ENCODE peak calls at places on chromosomes 13 and 19, in six cellular contexts. One of them, this sample, is unnamed.

GRCh38 chr19:48511800-48512503 is at the start of gene LMTK3:
- DNase-seq in body of pancreas: no peak
- DNase-seq in IMR-90: peak; percentile 56
- DNase-seq in mammary epithelial cell: no peak
- DNase-seq in tibial nerve: no peak
- DNase-seq in DND-41: peak; percentile 81
- DNase-seq in this sample: peak; percentile 81

GRCh38 chr19:15394426-15394825 is 14.8 kb upstream of the AKAP8 start:
- DNase-seq in body of pancreas: no peak
- DNase-seq in IMR-90: no peak
- DNase-seq in mammary epithelial cell: no peak
- DNase-seq in tibial nerve: no peak
- DNase-seq in DND-41: no peak
- DNase-seq in this sample: no peak

GRCh38 chr13:99855516-99855915 is 116.1 kb downstream of the ZIC5 start:
- DNase-seq in body of pancreas: no peak
- DNase-seq in IMR-90: no peak
- DNase-seq in mammary epithelial cell: no peak
- DNase-seq in tibial nerve: no peak
- DNase-seq in DND-41: no peak
- DNase-seq in this sample: no peak

GRCh38 chr19:15538774-15539173 is 30.4 kb downstream of the CYP4F22 start:
- DNase-seq in body of pancreas: no peak
- DNase-seq in IMR-90: peak; percentile 4
- DNase-seq in mammary epithelial cell: no peak
- DNase-seq in tibial nerve: no peak
- DNase-seq in DND-41: peak; percentile 34
- DNase-seq in this sample: no peak

GRCh38 chr13:99086149-99086868 is 108.4 kb upstream of the DOCK9 start:
- DNase-seq in body of pancreas: peak; percentile 62
- DNase-seq in IMR-90: peak; percentile 47
- DNase-seq in mammary epithelial cell: peak; percentile 64
- DNase-seq in tibial nerve: no peak
- DNase-seq in DND-41: peak; percentile 70
- DNase-seq in this sample: peak; percentile 69

GRCh38 chr19:13366529-13367143 is 139.6 kb downstream of the CACNA1A start:
- DNase-seq in body of pancreas: no peak
- DNase-seq in IMR-90: peak; percentile 31
- DNase-seq in mammary epithelial cell: peak; percentile 5
- DNase-seq in tibial nerve: no peak
- DNase-seq in DND-41: no peak
- DNase-seq in this sample: no peak

GRCh38 chr19:7983286-7983950 is 22.0 kb downstream of the ELAVL1 start:
- DNase-seq in body of pancreas: no peak
- DNase-seq in IMR-90: no peak
- DNase-seq in mammary epithelial cell: no peak
- DNase-seq in tibial nerve: no peak
- DNase-seq in DND-41: no peak
- DNase-seq in this sample: no peak

GRCh38 chr19:38669532-38669931 is 22.1 kb downstream of the ACTN4 start:
- DNase-seq in body of pancreas: no peak
- DNase-seq in IMR-90: no peak
- DNase-seq in mammary epithelial cell: no peak
- DNase-seq in tibial nerve: no peak
- DNase-seq in DND-41: peak; percentile 30
- DNase-seq in this sample: peak; percentile 28

GRCh38 chr19:47035495-47036232 is 12.8 kb downstream of the TMEM160 start:
- DNase-seq in body of pancreas: peak; percentile 92
- DNase-seq in IMR-90: peak; percentile 73
- DNase-seq in mammary epithelial cell: peak; percentile 90
- DNase-seq in tibial nerve: peak; percentile 74
- DNase-seq in DND-41: peak; percentile 96
- DNase-seq in this sample: peak; percentile 91

GRCh38 chr13:75514080-75515040 is 23.3 kb downstream of the COMMD6 start:
- DNase-seq in body of pancreas: no peak
- DNase-seq in IMR-90: peak; percentile 56
- DNase-seq in mammary epithelial cell: no peak
- DNase-seq in tibial nerve: no peak
- DNase-seq in DND-41: no peak
- DNase-seq in this sample: no peak

GRCh38 chr13:37960427-37960826 is 90.9 kb upstream of the TRPC4 start:
- DNase-seq in body of pancreas: no peak
- DNase-seq in IMR-90: peak; percentile 1
- DNase-seq in mammary epithelial cell: no peak
- DNase-seq in tibial nerve: no peak
- DNase-seq in DND-41: no peak
- DNase-seq in this sample: no peak

GRCh38 chr13:99320693-99321481 is 13.7 kb upstream of the GPR183 start:
- DNase-seq in body of pancreas: no peak
- DNase-seq in IMR-90: peak; percentile 88
- DNase-seq in mammary epithelial cell: peak; percentile 81
- DNase-seq in tibial nerve: no peak
- DNase-seq in DND-41: no peak
- DNase-seq in this sample: no peak

GRCh38 chr13:74133657-74134201 is 475 bp downstream of the KLF12 start:
- DNase-seq in body of pancreas: peak; percentile 59
- DNase-seq in IMR-90: peak; percentile 95
- DNase-seq in mammary epithelial cell: peak; percentile 72
- DNase-seq in tibial nerve: peak; percentile 69
- DNase-seq in DND-41: peak; percentile 95
- DNase-seq in this sample: peak; percentile 84

GRCh38 chr13:112683581-112683980 is 6.3 kb upstream of the ATP11A start:
- DNase-seq in body of pancreas: no peak
- DNase-seq in IMR-90: no peak
- DNase-seq in mammary epithelial cell: no peak
- DNase-seq in tibial nerve: no peak
- DNase-seq in DND-41: no peak
- DNase-seq in this sample: no peak

GRCh38 chr19:11111771-11112144 is 22.5 kb downstream of the LDLR start:
- DNase-seq in body of pancreas: no peak
- DNase-seq in IMR-90: no peak
- DNase-seq in mammary epithelial cell: no peak
- DNase-seq in tibial nerve: no peak
- DNase-seq in DND-41: no peak
- DNase-seq in this sample: no peak

GRCh38 chr13:110411316-110412105 is 104.4 kb downstream of the COL4A2 start:
- DNase-seq in body of pancreas: no peak
- DNase-seq in IMR-90: no peak
- DNase-seq in mammary epithelial cell: no peak
- DNase-seq in tibial nerve: no peak
- DNase-seq in DND-41: no peak
- DNase-seq in this sample: no peak

GRCh38 chr19:44613295-44614168 is at the start of gene IGSF23:
- DNase-seq in body of pancreas: no peak
- DNase-seq in IMR-90: no peak
- DNase-seq in mammary epithelial cell: no peak
- DNase-seq in tibial nerve: no peak
- DNase-seq in DND-41: no peak
- DNase-seq in this sample: no peak

GRCh38 chr19:14056741-14057356 is 5.0 kb downstream of the PALM3 start:
- DNase-seq in body of pancreas: no peak
- DNase-seq in IMR-90: no peak
- DNase-seq in mammary epithelial cell: no peak
- DNase-seq in tibial nerve: no peak
- DNase-seq in DND-41: no peak
- DNase-seq in this sample: no peak

GRCh38 chr19:49744946-49745381 is 18.1 kb downstream of the TSKS start:
- DNase-seq in body of pancreas: no peak
- DNase-seq in IMR-90: no peak
- DNase-seq in mammary epithelial cell: no peak
- DNase-seq in tibial nerve: no peak
- DNase-seq in DND-41: no peak
- DNase-seq in this sample: no peak

GRCh38 chr13:35478384-35479222 is 2.1 kb upstream of the MAB21L1 start:
- DNase-seq in body of pancreas: no peak
- DNase-seq in IMR-90: no peak
- DNase-seq in mammary epithelial cell: no peak
- DNase-seq in tibial nerve: no peak
- DNase-seq in DND-41: no peak
- DNase-seq in this sample: no peak

GRCh38 chr13:105497597-105497996 is 1037.9 kb downstream of the EFNB2 start:
- DNase-seq in body of pancreas: no peak
- DNase-seq in IMR-90: no peak
- DNase-seq in mammary epithelial cell: no peak
- DNase-seq in tibial nerve: no peak
- DNase-seq in DND-41: no peak
- DNase-seq in this sample: no peak

GRCh38 chr19:11322269-11323024 is 17.0 kb downstream of the RAB3D start:
- DNase-seq in body of pancreas: no peak
- DNase-seq in IMR-90: peak; percentile 37
- DNase-seq in mammary epithelial cell: no peak
- DNase-seq in tibial nerve: no peak
- DNase-seq in DND-41: peak; percentile 45
- DNase-seq in this sample: no peak

GRCh38 chr19:55545913-55546495 is 661 bp upstream of the SBK3 start:
- DNase-seq in body of pancreas: no peak
- DNase-seq in IMR-90: no peak
- DNase-seq in mammary epithelial cell: no peak
- DNase-seq in tibial nerve: no peak
- DNase-seq in DND-41: no peak
- DNase-seq in this sample: no peak

GRCh38 chr13:48069573-48069972 is 25.3 kb downstream of the MED4 start:
- DNase-seq in body of pancreas: no peak
- DNase-seq in IMR-90: no peak
- DNase-seq in mammary epithelial cell: no peak
- DNase-seq in tibial nerve: no peak
- DNase-seq in DND-41: no peak
- DNase-seq in this sample: no peak

GRCh38 chr13:90997951-90998350 is 349.5 kb upstream of the MIR17HG start:
- DNase-seq in body of pancreas: no peak
- DNase-seq in IMR-90: no peak
- DNase-seq in mammary epithelial cell: no peak
- DNase-seq in tibial nerve: no peak
- DNase-seq in DND-41: no peak
- DNase-seq in this sample: no peak

GRCh38 chr13:35159041-35159440 is 217.0 kb downstream of the NBEA start:
- DNase-seq in body of pancreas: no peak
- DNase-seq in IMR-90: no peak
- DNase-seq in mammary epithelial cell: no peak
- DNase-seq in tibial nerve: no peak
- DNase-seq in DND-41: no peak
- DNase-seq in this sample: no peak

GRCh38 chr13:33080962-33081655 is 64.9 kb downstream of the KL start:
- DNase-seq in body of pancreas: no peak
- DNase-seq in IMR-90: no peak
- DNase-seq in mammary epithelial cell: no peak
- DNase-seq in tibial nerve: no peak
- DNase-seq in DND-41: no peak
- DNase-seq in this sample: no peak

GRCh38 chr13:73416093-73416492 is 357.3 kb downstream of the KLF5 start:
- DNase-seq in body of pancreas: no peak
- DNase-seq in IMR-90: no peak
- DNase-seq in mammary epithelial cell: no peak
- DNase-seq in tibial nerve: no peak
- DNase-seq in DND-41: no peak
- DNase-seq in this sample: no peak

GRCh38 chr13:109196896-109197295 is 567.5 kb downstream of the MYO16 start:
- DNase-seq in body of pancreas: no peak
- DNase-seq in IMR-90: no peak
- DNase-seq in mammary epithelial cell: no peak
- DNase-seq in tibial nerve: no peak
- DNase-seq in DND-41: no peak
- DNase-seq in this sample: no peak

GRCh38 chr19:19602136-19602712 is 16.3 kb downstream of the PBX4 start:
- DNase-seq in body of pancreas: no peak
- DNase-seq in IMR-90: no peak
- DNase-seq in mammary epithelial cell: no peak
- DNase-seq in tibial nerve: no peak
- DNase-seq in DND-41: no peak
- DNase-seq in this sample: no peak

GRCh38 chr19:19610376-19611240 is 7.9 kb downstream of the PBX4 start:
- DNase-seq in body of pancreas: no peak
- DNase-seq in IMR-90: peak; percentile 18
- DNase-seq in mammary epithelial cell: no peak
- DNase-seq in tibial nerve: no peak
- DNase-seq in DND-41: no peak
- DNase-seq in this sample: no peak

GRCh38 chr19:19602713-19603320 is 15.7 kb downstream of the PBX4 start:
- DNase-seq in body of pancreas: no peak
- DNase-seq in IMR-90: no peak
- DNase-seq in mammary epithelial cell: peak; percentile 68
- DNase-seq in tibial nerve: no peak
- DNase-seq in DND-41: no peak
- DNase-seq in this sample: no peak

GRCh38 chr19:19600793-19601346 is 17.6 kb downstream of the PBX4 start:
- DNase-seq in body of pancreas: no peak
- DNase-seq in IMR-90: no peak
- DNase-seq in mammary epithelial cell: no peak
- DNase-seq in tibial nerve: no peak
- DNase-seq in DND-41: no peak
- DNase-seq in this sample: no peak

DNA sequence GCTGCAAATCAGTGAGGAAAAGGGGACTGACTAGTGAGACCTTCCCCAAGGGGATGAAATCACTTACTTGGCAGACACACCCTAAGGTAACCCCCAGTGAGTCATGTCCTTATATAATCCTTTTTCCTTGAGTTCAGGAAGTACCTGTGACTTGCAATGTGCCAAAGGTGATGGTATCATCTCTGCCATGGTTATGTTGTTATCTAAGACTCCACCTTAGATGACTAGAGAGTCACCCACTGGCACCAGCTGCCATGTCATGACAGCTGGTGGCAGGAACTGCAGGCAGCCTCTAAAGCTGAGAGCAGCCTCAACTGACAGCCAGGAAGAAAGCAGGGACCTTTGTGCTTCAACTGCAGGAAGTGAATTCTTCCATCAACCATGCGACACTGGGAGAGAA is 12.5 kb downstream of the PBX4 start:
- DNase-seq in body of pancreas: no peak
- DNase-seq in IMR-90: peak; percentile 10
- DNase-seq in mammary epithelial cell: peak; percentile 88
- DNase-seq in tibial nerve: no peak
- DNase-seq in DND-41: peak; percentile 57
- DNase-seq in this sample: peak; percentile 44
- H3K27ac ChIP-seq in body of pancreas: no peak overlapping the region
- H3K27ac ChIP-seq in IMR-90: no peak overlapping the region
- H3K27ac ChIP-seq in mammary epithelial cell: peak overlapping the region; percentile 25
- H3K27ac ChIP-seq in tibial nerve: peak overlapping the region; percentile 47
- H3K27ac ChIP-seq in DND-41: peak overlapping the region; percentile 61
- H3K27ac ChIP-seq in this sample: peak overlapping the region; percentile 66

GRCh38 chr13:96003304-96003703 is 49.9 kb downstream of the UGGT2 start:
- DNase-seq in body of pancreas: no peak
- DNase-seq in IMR-90: no peak
- DNase-seq in mammary epithelial cell: peak; percentile 5
- DNase-seq in tibial nerve: no peak
- DNase-seq in DND-41: no peak
- DNase-seq in this sample: no peak
- TF ChIP-seq CTCF in body of pancreas: peak; percentile 15
- TF ChIP-seq CTCF in IMR-90: no peak
- TF ChIP-seq CTCF in mammary epithelial cell: no peak
- TF ChIP-seq CTCF in tibial nerve: no peak
- TF ChIP-seq CTCF in DND-41: no peak
- TF ChIP-seq CTCF in this sample: no peak

GRCh38 chr19:19937403-19937802 is 36.7 kb downstream of the ZNF93 start:
- DNase-seq in body of pancreas: no peak
- DNase-seq in IMR-90: no peak
- DNase-seq in mammary epithelial cell: no peak
- DNase-seq in tibial nerve: no peak
- DNase-seq in DND-41: no peak
- DNase-seq in this sample: no peak
- H3K9me3 ChIP-seq in body of pancreas: no peaks in the 10 kb centered on the region
- H3K9me3 ChIP-seq in IMR-90: peaks cover 43% of the 10 kb centered on the region
- H3K9me3 ChIP-seq in mammary epithelial cell: peaks cover 36% of the 10 kb centered on the region
- H3K9me3 ChIP-seq in tibial nerve: peaks cover 53% of the 10 kb centered on the region
- H3K9me3 ChIP-seq in DND-41: peaks cover 48% of the 10 kb centered on the region
- H3K9me3 ChIP-seq in this sample: peaks cover 91% of the 10 kb centered on the region

GRCh38 chr19:5134683-5135082 is 165.8 kb downstream of the KDM4B start:
- DNase-seq in body of pancreas: no peak
- DNase-seq in IMR-90: no peak
- DNase-seq in mammary epithelial cell: no peak
- DNase-seq in tibial nerve: no peak
- DNase-seq in DND-41: no peak
- DNase-seq in this sample: no peak
- H3K27ac ChIP-seq in body of pancreas: no peak overlapping the region
- H3K27ac ChIP-seq in IMR-90: no peak overlapping the region
- H3K27ac ChIP-seq in mammary epithelial cell: no peak overlapping the region
- H3K27ac ChIP-seq in tibial nerve: no peak overlapping the region
- H3K27ac ChIP-seq in DND-41: no peak overlapping the region
- H3K27ac ChIP-seq in this sample: no peak overlapping the region

This sample was measured in CD4-positive, alpha-beta T cell.